ENCODE peak calls at places on chromosomes 12 and 14, in four cellular contexts. N is A549, Q is bronchial epithelial cell, W is thoracic aorta. C is an unnamed sample.

GRCh38 chr14:101073598-101073965 is 170.1 kb upstream of the RTL1 start:
- DNase-seq in N (no peak), Q (no peak), W (no peak), C (peak; percentile 16)

GRCh38 chr12:22060261-22060660 is 14.2 kb downstream of the CMAS start:
- DNase-seq in N (no peak), Q (no peak), W (no peak), C (no peak)

GRCh38 chr12:5391638-5392037 is 40.3 kb upstream of the NTF3 start:
- DNase-seq in N (no peak), Q (peak; percentile 42), W (no peak), C (no peak)

GRCh38 chr12:55996715-55997534 is at the start of gene SUOX:
- DNase-seq in N (peak; percentile 96), Q (peak; percentile 92), W (peak; percentile 94), C (peak; percentile 82)

GRCh38 chr12:64858882-64859281 is 34.4 kb downstream of the TBC1D30 start:
- DNase-seq in N (no peak), Q (no peak), W (no peak), C (no peak)

GRCh38 chr12:53820503-53820902 is 68.7 kb upstream of the CISTR start:
- DNase-seq in N (peak; percentile 51), Q (peak; percentile 57), W (no peak), C (no peak)

GRCh38 chr14:101332281-101332680 is 229.0 kb upstream of the DIO3 start:
- DNase-seq in N (no peak), Q (no peak), W (no peak), C (no peak)

GRCh38 chr12:102438823-102439205 is 41.5 kb downstream of the IGF1 start:
- DNase-seq in N (no peak), Q (no peak), W (no peak), C (no peak)

GRCh38 chr12:121801601-121802484 is 2.0 kb upstream of the SETD1B start:
- DNase-seq in N (no peak), Q (peak; percentile 70), W (no peak), C (no peak)

GRCh38 chr12:109462868-109463692 is 14.0 kb downstream of the KCTD10 start:
- DNase-seq in N (peak; percentile 59), Q (peak; percentile 83), W (peak; percentile 74), C (no peak)

GRCh38 chr12:55829967-55830600 is 697 bp upstream of the DNAJC14 start:
- DNase-seq in N (peak; percentile 23), Q (no peak), W (no peak), C (no peak)

GRCh38 chr12:75744607-75745256 is 233.3 kb upstream of the KRR1 start:
- DNase-seq in N (no peak), Q (no peak), W (no peak), C (no peak)

GRCh38 chr14:79511146-79511545 is 700.2 kb downstream of the DIO2 start:
- DNase-seq in N (no peak), Q (no peak), W (no peak), C (no peak)

GRCh38 chr14:77407158-77407557 is 16.2 kb downstream of the NOXRED1 start:
- DNase-seq in N (no peak), Q (no peak), W (no peak), C (no peak)

GRCh38 chr14:62313228-62313627 is 551.0 kb downstream of the SNAPC1 start:
- DNase-seq in N (no peak), Q (no peak), W (no peak), C (no peak)

GRCh38 chr12:130185455-130186100 is 23.3 kb downstream of the FZD10 start:
- DNase-seq in N (no peak), Q (no peak), W (no peak), C (no peak)

GRCh38 chr12:53493610-53494391 is 5.5 kb downstream of the MAP3K12 start:
- DNase-seq in N (no peak), Q (no peak), W (no peak), C (no peak)

GRCh38 chr14:102603293-102603907 is 11.0 kb downstream of the RCOR1 start:
- DNase-seq in N (no peak), Q (no peak), W (no peak), C (no peak)

DNA sequence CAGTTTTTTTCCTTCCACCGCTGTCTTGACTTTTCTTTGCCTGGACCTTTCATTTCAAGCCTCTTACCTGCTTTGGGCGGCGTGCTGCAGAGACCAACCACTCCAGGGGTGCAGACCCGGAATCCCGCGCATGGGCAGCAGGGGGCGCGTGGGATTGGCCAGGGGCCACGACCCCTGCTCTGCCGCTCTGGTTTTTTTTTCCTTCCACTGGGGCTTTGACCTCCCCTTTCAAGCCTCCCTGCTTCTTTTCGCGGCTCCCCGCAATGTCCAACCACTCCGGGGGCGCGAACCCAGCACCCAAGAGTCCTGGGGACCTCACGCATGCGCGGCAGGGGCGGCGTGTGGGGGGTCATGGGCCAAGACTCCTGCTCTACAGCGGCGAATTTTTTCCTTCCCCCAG is 325.1 kb downstream of the ALG10 start:
- DNase-seq in N (peak; percentile 79), Q (no peak), W (no peak), C (no peak)
- TF ChIP-seq CTCF in N (peak; percentile 63), Q (no peak), W (no peak), C (no peak)

GRCh38 chr14:71932229-71932951 is at the start of gene RGS6:
- DNase-seq in N (peak; percentile 40), Q (peak; percentile 34), W (no peak), C (no peak)
- TF ChIP-seq CTCF in N (peak; percentile 38), Q (peak; percentile 31), W (no peak), C (no peak)

DNA sequence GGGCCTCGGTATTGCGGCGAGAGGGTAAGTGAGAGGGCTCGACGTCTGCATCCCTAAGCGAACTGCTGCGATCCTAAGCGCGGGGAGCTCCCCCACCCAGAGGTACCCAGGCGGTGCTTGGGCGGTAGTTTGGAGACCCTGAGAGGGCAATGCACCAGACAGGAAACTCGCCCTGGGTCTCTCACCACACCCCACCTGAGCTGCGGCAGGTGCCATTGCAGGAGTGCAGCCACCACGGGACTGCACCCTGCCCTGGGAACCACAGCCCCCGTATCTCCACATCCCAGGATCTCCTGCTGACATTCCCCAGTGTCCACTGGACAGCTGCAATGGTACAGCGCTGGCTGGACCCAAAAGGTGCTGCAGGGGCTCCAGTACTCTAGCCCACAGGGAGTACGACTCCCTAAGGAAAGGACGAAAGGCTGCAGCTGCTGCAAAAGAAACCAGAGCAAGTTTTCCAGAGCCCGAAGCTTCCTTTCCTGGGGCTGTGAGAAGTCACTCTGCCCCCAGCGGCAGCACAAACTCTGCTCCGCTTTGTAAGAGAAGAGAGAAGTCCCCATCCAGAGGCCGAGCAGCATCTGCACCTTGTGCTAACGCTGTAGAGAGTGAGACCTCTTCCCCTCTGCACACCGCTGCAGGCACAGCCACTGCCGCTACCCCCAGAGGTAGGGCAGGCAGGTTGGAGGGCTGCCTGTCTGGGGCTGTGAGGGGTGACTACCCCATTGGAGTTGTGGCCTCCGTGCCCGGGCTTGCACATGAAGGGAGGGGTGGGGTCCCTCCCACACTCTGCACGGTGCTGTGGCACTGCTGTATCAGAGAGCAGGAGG is 31.1 kb upstream of the MON2 start:
- DNase-seq in N (peak; percentile 80), Q (peak; percentile 22), W (peak; percentile 9), C (no peak)
- TF ChIP-seq CTCF in N (peak; percentile 61), Q (peak; percentile 51), W (peak; percentile 61), C (no peak)

GRCh38 chr12:58443273-58443980 is 476.9 kb downstream of the LRIG3 start:
- DNase-seq in N (peak; percentile 47), Q (peak; percentile 57), W (no peak), C (no peak)
- TF ChIP-seq CTCF in N (peak; percentile 18), Q (peak; percentile 64), W (peak; percentile 25), C (no peak)